ENCODE peak calls at places on chromosomes 13 and 19, in four cellular contexts. M is GM12878, K is HepG2, N is SK-N-SH. R is an unnamed sample.

GRCh38 chr19:50322234-50322633 is 6.9 kb downstream of the KCNC3 start:
- DNase-seq in M (no peak), K (no peak), N (no peak), R (no peak)

GRCh38 chr13:32624441-32624840 is 38.2 kb downstream of the PDS5B start:
- DNase-seq in M (no peak), K (no peak), N (no peak), R (no peak)

GRCh38 chr13:26053418-26053980 is 1.7 kb upstream of the SHISA2 start:
- DNase-seq in M (no peak), K (no peak), N (no peak), R (no peak)

GRCh38 chr13:111437417-111437816 is 117.0 kb downstream of the TEX29 start:
- DNase-seq in M (no peak), K (no peak), N (no peak), R (no peak)

GRCh38 chr13:107461751-107462150 is 753.6 kb downstream of the LIG4 start:
- DNase-seq in M (no peak), K (no peak), N (no peak), R (no peak)

GRCh38 chr13:34294483-34295129 is 476.7 kb downstream of the RFC3 start:
- DNase-seq in M (no peak), K (no peak), N (no peak), R (no peak)

GRCh38 chr13:104483631-104484030 is 1417.4 kb upstream of the SLC10A2 start:
- DNase-seq in M (no peak), K (no peak), N (no peak), R (no peak)

GRCh38 chr13:109922518-109922917 is 136.1 kb upstream of the IRS2 start:
- DNase-seq in M (no peak), K (no peak), N (no peak), R (no peak)

GRCh38 chr19:55451522-55452380 is 8.7 kb upstream of the SHISA7 start:
- DNase-seq in M (no peak), K (no peak), N (peak; percentile 65), R (no peak)

GRCh38 chr13:37833411-37833810 is 36.2 kb downstream of the TRPC4 start:
- DNase-seq in M (no peak), K (no peak), N (no peak), R (no peak)

GRCh38 chr19:16330811-16331690 is 6.4 kb downstream of the KLF2 start:
- DNase-seq in M (no peak), K (no peak), N (no peak), R (no peak)

GRCh38 chr13:77351326-77351725 is 24.4 kb upstream of the MYCBP2 start:
- DNase-seq in M (no peak), K (no peak), N (no peak), R (no peak)

GRCh38 chr19:5480427-5480836 is 25.2 kb downstream of the ZNRF4 start:
- DNase-seq in M (no peak), K (peak; percentile 30), N (peak; percentile 69), R (peak; percentile 46)

GRCh38 chr19:54928299-54928698 is 19.0 kb downstream of the NLRP7 start:
- DNase-seq in M (no peak), K (no peak), N (no peak), R (no peak)

GRCh38 chr13:33615436-33615835 is 202.5 kb upstream of the RFC3 start:
- DNase-seq in M (no peak), K (no peak), N (peak; percentile 27), R (no peak)

GRCh38 chr13:79745141-79745540 is 264.2 kb downstream of the NDFIP2 start:
- DNase-seq in M (no peak), K (no peak), N (peak; percentile 9), R (no peak)

GRCh38 chr19:6092329-6093286 is 17.7 kb downstream of the RFX2 start:
- DNase-seq in M (no peak), K (peak; percentile 56), N (no peak), R (peak; percentile 50)

GRCh38 chr13:46367622-46368327 is 19.3 kb downstream of the RUBCNL start:
- DNase-seq in M (no peak), K (no peak), N (no peak), R (no peak)

GRCh38 chr19:37227996-37228395 is 10.0 kb downstream of the ZNF383 start:
- DNase-seq in M (no peak), K (no peak), N (peak; percentile 31), R (no peak)

GRCh38 chr19:32581704-32582164 is 744 bp downstream of the PDCD5 start:
- DNase-seq in M (no peak), K (no peak), N (peak; percentile 55), R (peak; percentile 58)

GRCh38 chr13:62110079-62110478 is 694.4 kb upstream of the PCDH20 start:
- DNase-seq in M (no peak), K (no peak), N (no peak), R (no peak)

GRCh38 chr13:99659234-99659633 is 158.0 kb downstream of the TM9SF2 start:
- DNase-seq in M (no peak), K (no peak), N (no peak), R (no peak)

GRCh38 chr13:97107815-97108534 is 113.7 kb upstream of the OXGR1 start:
- DNase-seq in M (no peak), K (no peak), N (peak; percentile 42), R (no peak)

GRCh38 chr19:10784257-10784656 is 51.8 kb downstream of the TMED1 start:
- DNase-seq in M (no peak), K (no peak), N (no peak), R (no peak)

GRCh38 chr13:51768378-51768921 is 35.5 kb downstream of the DHRS12 start:
- DNase-seq in M (no peak), K (no peak), N (no peak), R (no peak)

GRCh38 chr19:16037424-16038195 is 38.7 kb upstream of the TPM4 start:
- DNase-seq in M (no peak), K (no peak), N (peak; percentile 23), R (no peak)

GRCh38 chr19:3365447-3366103 is 808 bp upstream of the NFIC start:
- DNase-seq in M (no peak), K (no peak), N (peak; percentile 82), R (peak; percentile 79)

GRCh38 chr19:46115396-46116109 is 8.9 kb downstream of the IGFL3 start:
- DNase-seq in M (peak; percentile 31), K (no peak), N (peak; percentile 4), R (peak; percentile 70)

GRCh38 chr19:1748115-1748702 is 5.1 kb upstream of the ONECUT3 start:
- DNase-seq in M (no peak), K (no peak), N (no peak), R (peak; percentile 43)

GRCh38 chr13:28321751-28322150 is 173.2 kb downstream of the FLT1 start:
- DNase-seq in M (no peak), K (no peak), N (no peak), R (no peak)

GRCh38 chr19:47885067-47885463 is 1.1 kb downstream of the SULT2A1 start:
- DNase-seq in M (no peak), K (peak; percentile 44), N (no peak), R (no peak)

GRCh38 chr19:3131168-3131567 is 4.7 kb upstream of the GNA15 start:
- DNase-seq in M (no peak), K (no peak), N (no peak), R (no peak)

GRCh38 chr13:96011291-96011875 is 41.8 kb downstream of the UGGT2 start:
- DNase-seq in M (no peak), K (no peak), N (no peak), R (no peak)
- TF ChIP-seq PBX3 in M (no peak), K (no peak), N (peak; percentile 47), R (no peak)

DNA sequence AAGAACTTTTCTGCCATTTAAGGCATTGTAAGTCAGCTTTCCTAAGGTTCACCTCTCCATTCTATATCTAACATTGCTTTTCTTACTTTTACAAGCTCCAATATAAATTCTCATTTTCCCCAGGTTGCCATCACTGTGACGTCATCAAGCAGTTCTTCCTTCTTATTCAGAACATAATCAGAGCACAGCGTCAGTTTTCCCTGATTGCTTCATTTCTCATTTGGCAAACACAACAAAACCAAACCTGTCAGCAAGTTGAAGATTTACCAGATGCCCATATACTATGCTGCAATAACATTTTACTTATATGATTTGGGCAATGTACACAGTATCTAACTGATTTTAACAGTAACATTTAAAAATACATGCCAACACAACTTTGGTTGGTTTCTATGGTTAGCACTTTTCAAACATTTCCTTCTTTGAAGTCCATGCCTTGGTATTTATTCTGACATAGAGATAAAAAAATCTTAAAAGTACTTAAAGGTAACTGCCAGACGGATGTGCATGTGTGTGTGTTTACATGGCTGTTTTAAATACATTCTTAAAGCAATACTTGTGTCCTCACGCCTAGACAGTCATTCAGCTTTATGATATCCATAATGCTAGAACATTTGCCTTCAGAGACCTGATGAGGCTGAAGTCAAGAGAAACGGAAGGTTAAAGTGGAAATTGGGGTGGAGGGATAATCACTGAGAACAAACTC is 264.0 kb downstream of the KLF12 start:
- DNase-seq in M (no peak), K (no peak), N (no peak), R (no peak)
- TF ChIP-seq PBX3 in M (no peak), K (no peak), N (no peak), R (no peak)

GRCh38 chr13:40017662-40018262 is 362.3 kb downstream of the COG6 start:
- DNase-seq in M (no peak), K (no peak), N (no peak), R (no peak)

GRCh38 chr13:40016953-40017660 is 361.6 kb downstream of the COG6 start:
- DNase-seq in M (no peak), K (no peak), N (no peak), R (no peak)

DNA sequence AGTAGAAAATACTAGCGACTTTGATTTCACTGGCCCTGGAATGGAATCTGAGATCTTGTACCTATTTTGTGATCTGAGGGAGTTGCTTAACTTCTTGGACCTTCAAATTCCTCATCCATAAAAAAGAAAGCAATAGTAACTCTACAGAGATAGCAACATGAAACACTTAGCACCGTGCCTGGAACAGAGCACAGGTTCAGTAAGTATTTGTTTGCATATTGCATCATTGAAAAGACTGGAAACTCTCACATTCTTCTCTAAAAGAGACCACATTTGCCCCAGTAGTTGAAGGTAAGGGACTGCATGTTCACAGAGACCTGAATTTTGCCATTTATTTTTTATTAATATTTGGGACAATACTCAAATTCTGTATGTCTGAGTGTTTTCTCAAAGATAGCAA is 358.1 kb downstream of the COG6 start:
- DNase-seq in M (no peak), K (peak; percentile 18), N (no peak), R (no peak)
- TF ChIP-seq PBX3 in M (no peak), K (no peak), N (no peak), R (no peak)

GRCh38 chr13:19782049-19782726 is 557 bp downstream of the PSPC1 start:
- DNase-seq in M (no peak), K (no peak), N (peak; percentile 71), R (peak; percentile 12)
- TF ChIP-seq PBX3 in M (no peak), K (no peak), N (no peak), R (no peak)

DNA sequence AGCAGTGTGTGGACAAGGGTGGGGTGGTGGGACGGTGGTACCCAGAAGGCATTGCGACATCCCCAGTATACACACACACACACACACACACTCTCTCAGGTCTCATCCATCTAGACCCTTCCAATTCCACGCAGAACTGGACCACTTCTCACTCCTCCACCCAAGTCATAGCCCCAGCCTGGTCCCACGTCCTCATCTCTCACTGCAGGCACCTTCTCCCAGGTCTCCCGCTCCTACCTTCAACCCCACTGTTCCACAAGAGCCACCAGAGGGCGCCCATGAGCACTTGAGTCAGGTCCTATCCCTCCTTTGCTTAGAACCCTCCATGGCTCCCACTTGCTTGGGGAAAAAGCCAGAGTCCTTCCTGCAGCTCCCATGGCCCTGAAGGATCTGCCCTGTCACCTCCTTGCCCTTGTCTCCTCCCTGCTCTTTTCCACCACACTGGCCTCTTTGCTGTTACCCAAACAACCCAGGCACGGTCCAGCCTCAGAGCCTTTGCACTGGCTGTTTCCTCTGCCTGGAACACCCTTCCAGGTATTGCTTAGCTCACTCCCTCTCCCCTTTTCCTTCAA is 62.6 kb downstream of the IER2 start:
- DNase-seq in M (peak; percentile 20), K (peak; percentile 58), N (peak; percentile 72), R (peak; percentile 76)
- TF ChIP-seq PBX3 in M (no peak), K (no peak), N (no peak), R (no peak)

R was measured in A549.